ENCODE peak calls at places on chromosomes 1 and 21, in seven cellular contexts. H is sigmoid colon, U is transverse colon, S is stomach, P is K562, T is HepG2, X is GM12878. Q is an unnamed sample.

GRCh38 chr1:8274396-8274795 is 43.5 kb upstream of the SLC45A1 start:
- DNase-seq in H (no peak), U (no peak), S (no peak), P (no peak), T (no peak), X (no peak), Q (no peak)

GRCh38 chr1:160460683-160461287 is 60.4 kb downstream of the VANGL2 start:
- DNase-seq in H (no peak), U (no peak), S (no peak), P (peak), T (no peak), X (no peak), Q (no peak)

GRCh38 chr1:53249706-53250105 is 11.4 kb upstream of the MAGOH start:
- DNase-seq in H (no peak), U (no peak), S (no peak), P (no peak), T (no peak), X (no peak), Q (no peak)

GRCh38 chr1:51330331-51331201 is at the start of gene TTC39A:
- DNase-seq in H (no peak), U (no peak), S (peak), P (no peak), T (no peak), X (no peak), Q (no peak)

GRCh38 chr21:44432841-44433790 is 22.2 kb upstream of the LRRC3 start:
- DNase-seq in H (peak), U (no peak), S (no peak), P (no peak), T (no peak), X (no peak), Q (peak)

GRCh38 chr1:226666714-226667113 is 72.4 kb downstream of the ITPKB start:
- DNase-seq in H (no peak), U (no peak), S (no peak), P (no peak), T (no peak), X (no peak), Q (no peak)

GRCh38 chr1:5933676-5934057 is 58.6 kb downstream of the NPHP4 start:
- DNase-seq in H (no peak), U (no peak), S (no peak), P (no peak), T (peak), X (no peak), Q (no peak)

GRCh38 chr1:244860914-244861610 is 3.3 kb downstream of the HNRNPU start:
- DNase-seq in H (no peak), U (no peak), S (no peak), P (no peak), T (no peak), X (no peak), Q (no peak)

GRCh38 chr1:94739521-94740061 is 80.6 kb upstream of the SLC44A3 start:
- DNase-seq in H (no peak), U (no peak), S (no peak), P (no peak), T (no peak), X (no peak), Q (no peak)

GRCh38 chr1:18149113-18149641 is 41.6 kb downstream of the IGSF21 start:
- DNase-seq in H (no peak), U (no peak), S (no peak), P (no peak), T (peak), X (no peak), Q (no peak)

GRCh38 chr1:86753700-86754099 is 49.3 kb downstream of the SH3GLB1 start:
- DNase-seq in H (no peak), U (no peak), S (no peak), P (peak), T (peak), X (no peak), Q (no peak)

GRCh38 chr1:207002731-207003146 is 29.8 kb downstream of the C1orf116 start:
- DNase-seq in H (no peak), U (no peak), S (peak), P (no peak), T (no peak), X (no peak), Q (no peak)

GRCh38 chr1:98991127-98992003 is 13.3 kb downstream of the PLPPR5 start:
- DNase-seq in H (no peak), U (no peak), S (no peak), P (peak), T (peak), X (peak), Q (no peak)

GRCh38 chr21:29382029-29382654 is 83.4 kb downstream of the BACH1 start:
- DNase-seq in H (no peak), U (no peak), S (no peak), P (no peak), T (peak), X (no peak), Q (no peak)

GRCh38 chr1:58035523-58035922 is 511.0 kb downstream of the OMA1 start:
- DNase-seq in H (no peak), U (no peak), S (no peak), P (peak), T (peak), X (no peak), Q (no peak)

GRCh38 chr1:73868824-73869223 is 329.2 kb downstream of the LRRIQ3 start:
- DNase-seq in H (no peak), U (no peak), S (no peak), P (no peak), T (no peak), X (no peak), Q (no peak)

GRCh38 chr1:152621993-152622392 is 910 bp downstream of the LCE3A start:
- DNase-seq in H (no peak), U (no peak), S (no peak), P (no peak), T (no peak), X (no peak), Q (no peak)

GRCh38 chr1:223819730-223820514 is 25.8 kb downstream of the TP53BP2 start:
- DNase-seq in H (no peak), U (no peak), S (no peak), P (no peak), T (no peak), X (no peak), Q (no peak)

GRCh38 chr1:41672173-41672572 is 187.7 kb upstream of the EDN2 start:
- DNase-seq in H (no peak), U (no peak), S (peak), P (peak), T (no peak), X (no peak), Q (no peak)

GRCh38 chr1:32767641-32768040 is 49.5 kb downstream of the YARS1 start:
- DNase-seq in H (no peak), U (no peak), S (no peak), P (no peak), T (no peak), X (no peak), Q (no peak)

GRCh38 chr1:173555651-173556305 is 47.1 kb downstream of the SLC9C2 start:
- DNase-seq in H (no peak), U (no peak), S (no peak), P (peak), T (no peak), X (no peak), Q (no peak)

GRCh38 chr1:40315795-40316594 is 1.1 kb downstream of the COL9A2 start:
- DNase-seq in H (no peak), U (peak), S (no peak), P (no peak), T (no peak), X (no peak), Q (no peak)

GRCh38 chr1:1080122-1080753 is 6.1 kb upstream of the RNF223 start:
- DNase-seq in H (peak), U (peak), S (peak), P (peak), T (peak), X (no peak), Q (no peak)

GRCh38 chr1:28594661-28595411 is 2.8 kb downstream of the RAB42 start:
- DNase-seq in H (no peak), U (no peak), S (no peak), P (no peak), T (no peak), X (no peak), Q (no peak)

GRCh38 chr1:157369808-157370521 is 182.3 kb downstream of the FCRL5 start:
- DNase-seq in H (no peak), U (peak), S (peak), P (peak), T (peak), X (peak), Q (no peak)

GRCh38 chr1:34787461-34788420 is 5.1 kb upstream of the GJA4 start:
- DNase-seq in H (peak), U (no peak), S (no peak), P (peak), T (peak), X (no peak), Q (no peak)

GRCh38 chr1:230067441-230067870 is 418 bp downstream of the GALNT2 start:
- DNase-seq in H (peak), U (peak), S (no peak), P (peak), T (peak), X (no peak), Q (no peak)

GRCh38 chr21:41953831-41954653 is at the start of gene C2CD2:
- DNase-seq in H (peak), U (peak), S (peak), P (peak), T (peak), X (no peak), Q (no peak)

GRCh38 chr1:110200666-110201065 is 9.4 kb upstream of the KCNC4 start:
- DNase-seq in H (no peak), U (no peak), S (no peak), P (no peak), T (no peak), X (no peak), Q (no peak)

GRCh38 chr1:116075981-116076380 is 35.2 kb upstream of the MAB21L3 start:
- DNase-seq in H (no peak), U (no peak), S (no peak), P (no peak), T (no peak), X (no peak), Q (no peak)

GRCh38 chr1:243348331-243348730 is 92.5 kb downstream of the SDCCAG8 start:
- DNase-seq in H (no peak), U (no peak), S (no peak), P (no peak), T (no peak), X (no peak), Q (no peak)

GRCh38 chr1:230866171-230866811 is 2.0 kb downstream of the C1orf198 start:
- DNase-seq in H (no peak), U (no peak), S (no peak), P (peak), T (no peak), X (no peak), Q (no peak)

GRCh38 chr1:67956096-67956495 is 94.3 kb downstream of the DIRAS3 start:
- DNase-seq in H (no peak), U (no peak), S (no peak), P (no peak), T (no peak), X (no peak), Q (no peak)

GRCh38 chr1:1072299-1072848 is 1.7 kb downstream of the RNF223 start:
- DNase-seq in H (no peak), U (no peak), S (no peak), P (no peak), T (no peak), X (no peak), Q (no peak)

GRCh38 chr1:68225781-68226180 is 6.5 kb downstream of the WLS start:
- DNase-seq in H (no peak), U (no peak), S (no peak), P (no peak), T (no peak), X (no peak), Q (no peak)

GRCh38 chr1:245807954-245808719 is 653.4 kb downstream of the KIF26B start:
- DNase-seq in H (no peak), U (no peak), S (no peak), P (no peak), T (no peak), X (peak), Q (no peak)

DNA sequence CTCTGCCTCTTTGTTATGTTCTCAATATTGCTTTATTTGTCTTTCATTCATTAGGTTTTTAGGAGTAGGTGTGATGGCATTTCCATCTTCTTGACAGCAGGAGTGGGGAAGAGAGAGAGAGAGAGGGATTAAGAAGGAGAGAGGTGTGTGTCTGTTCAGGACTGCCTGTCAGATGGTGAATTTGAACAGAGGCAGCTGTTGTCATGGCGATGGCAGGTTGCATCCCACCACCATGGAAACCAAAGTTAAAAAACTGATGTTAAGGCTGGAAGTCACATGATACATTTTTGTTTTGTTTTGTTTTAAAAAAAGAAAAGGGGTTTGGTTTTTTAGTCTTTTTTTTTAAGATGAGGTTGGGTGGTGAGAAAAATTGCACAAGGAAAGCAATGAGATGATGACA is 18.3 kb downstream of the CACNA1E start:
- DNase-seq in H (no peak), U (no peak), S (no peak), P (no peak), T (no peak), X (no peak), Q (no peak)
- TF ChIP-seq EP300 in H (no peak), U (no peak), S (no peak), P (no peak), T (no peak), X (no peak), Q (no peak)

GRCh38 chr1:24506706-24507422 is 4.2 kb downstream of the RCAN3 start:
- DNase-seq in H (no peak), U (no peak), S (no peak), P (no peak), T (no peak), X (no peak), Q (no peak)

GRCh38 chr1:24507423-24507804 is 4.8 kb downstream of the RCAN3 start:
- DNase-seq in H (no peak), U (no peak), S (no peak), P (no peak), T (no peak), X (no peak), Q (no peak)

GRCh38 chr1:24503870-24504523 is 1.4 kb downstream of the RCAN3 start:
- DNase-seq in H (no peak), U (no peak), S (no peak), P (no peak), T (no peak), X (no peak), Q (no peak)

GRCh38 chr1:24504560-24504959 is 1.9 kb downstream of the RCAN3 start:
- DNase-seq in H (no peak), U (no peak), S (no peak), P (no peak), T (no peak), X (no peak), Q (no peak)

GRCh38 chr1:24505816-24506215 is 3.2 kb downstream of the RCAN3 start:
- DNase-seq in H (no peak), U (no peak), S (no peak), P (no peak), T (no peak), X (no peak), Q (no peak)
- TF ChIP-seq POLR2AphosphoS5 in H (no peak), U (no peak), S (no peak), P (no peak), T (no peak), X (no peak), Q (no peak)

DNA sequence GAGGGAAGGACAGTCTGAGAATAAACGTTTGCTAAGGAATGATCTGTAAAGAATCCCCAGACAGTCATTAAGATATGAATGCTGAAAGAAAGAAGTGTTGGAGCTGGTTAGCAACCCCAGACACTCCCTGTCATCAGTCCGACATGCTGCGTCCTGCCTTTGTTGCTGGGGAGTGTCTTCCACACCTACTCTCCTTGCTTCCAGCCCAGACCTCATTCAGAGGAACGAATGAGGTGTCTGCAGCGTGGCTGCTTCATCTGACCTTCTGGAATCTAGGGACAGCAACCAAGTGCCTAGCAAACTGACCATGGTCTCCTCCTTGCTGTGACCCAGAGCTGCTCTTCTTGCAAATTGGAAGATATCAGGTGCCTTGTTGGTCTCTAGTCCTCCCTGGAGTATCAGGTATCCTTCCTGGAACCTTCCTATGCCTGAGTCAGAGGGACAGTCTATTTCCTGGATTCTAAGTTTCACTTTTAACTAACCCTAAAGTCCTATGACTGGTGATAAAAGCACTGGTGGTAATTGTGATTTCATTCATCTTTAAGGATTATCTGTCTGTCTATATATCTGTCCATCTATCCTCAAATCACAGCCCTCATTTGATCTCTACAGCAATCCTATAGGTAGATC is 45.3 kb downstream of the NFASC start:
- DNase-seq in H (peak), U (peak), S (no peak), P (no peak), T (no peak), X (no peak), Q (no peak)
- TF ChIP-seq EP300 in H (no peak), U (no peak), S (no peak), P (no peak), T (no peak), X (no peak), Q (no peak)

GRCh38 chr1:21291184-21291583 is 921 bp upstream of the ECE1 start:
- DNase-seq in H (no peak), U (no peak), S (no peak), P (no peak), T (no peak), X (no peak), Q (no peak)

GRCh38 chr1:21289127-21289526 is 1.1 kb downstream of the ECE1 start:
- DNase-seq in H (no peak), U (no peak), S (no peak), P (no peak), T (no peak), X (no peak), Q (no peak)

GRCh38 chr1:21290546-21290944 is 282 bp upstream of the ECE1 start:
- DNase-seq in H (no peak), U (no peak), S (no peak), P (no peak), T (no peak), X (peak), Q (no peak)

GRCh38 chr1:21287905-21288514 is 2.3 kb downstream of the ECE1 start:
- DNase-seq in H (no peak), U (no peak), S (no peak), P (no peak), T (no peak), X (no peak), Q (no peak)

GRCh38 chr1:21289700-21290545 is at the start of gene ECE1:
- DNase-seq in H (no peak), U (peak), S (peak), P (no peak), T (no peak), X (no peak), Q (no peak)
- TF ChIP-seq POLR2AphosphoS5 in H (no peak), U (peak), S (no peak), P (no peak), T (no peak), X (no peak), Q (no peak)